ENCODE peak calls at places on chromosomes 3 and 15, in ten cellular contexts. L is heart right ventricle, E is SK-N-MC, M is neuronal stem cell, D is GM23248, I is astrocyte of the spinal cord, C is left ventricle myocardium inferior, P is aorta, B is mammary epithelial cell, F is fibroblast of lung. O is an unnamed sample.

GRCh38 chr3:15750143-15750542 is 47.6 kb downstream of the ANKRD28 start:
- DNase-seq in C (no peak), P (no peak), I (no peak), L (no peak), D (no peak), B (no peak), E (no peak), F (peak; percentile 18), M (no peak), O (no peak)

GRCh38 chr3:59265566-59265965 is 215.7 kb upstream of the CFAP20DC start:
- DNase-seq in F (no peak), E (no peak), I (no peak), D (no peak), P (no peak), B (no peak), L (no peak), M (no peak), C (no peak), O (no peak)

GRCh38 chr15:47678047-47678446 is 39.3 kb upstream of the SEMA6D start:
- DNase-seq in B (no peak), L (no peak), M (no peak), I (no peak), C (no peak), F (no peak), P (no peak), E (no peak), D (peak; percentile 17), O (no peak)

GRCh38 chr15:74243431-74243830 is 7.3 kb downstream of the CCDC33 start:
- DNase-seq in F (no peak), M (no peak), I (no peak), D (no peak), C (no peak), E (no peak), P (no peak), B (no peak), L (no peak), O (no peak)

GRCh38 chr3:138441742-138442141 is 7.3 kb downstream of the ESYT3 start:
- DNase-seq in L (no peak), D (peak; percentile 79), F (peak; percentile 52), P (no peak), E (no peak), I (peak; percentile 46), C (no peak), B (no peak), M (no peak), O (no peak)

GRCh38 chr15:55741592-55742497 is 1.1 kb downstream of the PRTG start:
- DNase-seq in F (no peak), B (peak; percentile 5), D (no peak), P (no peak), E (no peak), L (no peak), I (peak; percentile 18), M (no peak), C (no peak), O (no peak)

GRCh38 chr3:170259853-170260386 is 37.7 kb downstream of the PRKCI start:
- DNase-seq in C (no peak), F (peak; percentile 9), D (no peak), I (no peak), L (no peak), M (no peak), E (no peak), P (no peak), B (no peak), O (no peak)

GRCh38 chr15:72205273-72205672 is 7.7 kb upstream of the GRAMD2A start:
- DNase-seq in E (no peak), D (no peak), P (no peak), F (no peak), M (no peak), L (no peak), I (no peak), C (no peak), B (no peak), O (no peak)

GRCh38 chr3:171860830-171861535 is 17.8 kb downstream of the TMEM212 start:
- DNase-seq in F (peak; percentile 91), M (no peak), E (no peak), P (peak; percentile 49), D (peak; percentile 51), C (no peak), I (peak; percentile 82), B (no peak), L (no peak), O (peak; percentile 46)

GRCh38 chr15:27328616-27329015 is 357.6 kb downstream of the GABRG3 start:
- DNase-seq in M (no peak), P (no peak), D (no peak), C (no peak), I (no peak), L (no peak), F (no peak), E (no peak), B (no peak), O (no peak)

GRCh38 chr3:48369685-48370329 is 2.2 kb upstream of the FBXW12 start:
- DNase-seq in P (no peak), L (no peak), M (no peak), E (no peak), C (no peak), D (no peak), I (no peak), F (no peak), B (no peak), O (no peak)

GRCh38 chr15:38130200-38130567 is 122.5 kb upstream of the SPRED1 start:
- DNase-seq in M (no peak), E (no peak), P (no peak), C (no peak), I (no peak), F (no peak), L (no peak), B (peak; percentile 60), D (peak; percentile 67), O (no peak)

GRCh38 chr3:58353722-58354553 is 21.2 kb downstream of the PXK start:
- DNase-seq in E (no peak), F (no peak), I (no peak), P (no peak), C (no peak), B (no peak), D (peak; percentile 48), M (no peak), L (no peak), O (no peak)

GRCh38 chr3:10004506-10004905 is 17.9 kb upstream of the EMC3 start:
- DNase-seq in E (no peak), M (no peak), C (no peak), F (no peak), L (no peak), I (no peak), P (no peak), D (no peak), B (no peak), O (no peak)

GRCh38 chr15:63604281-63604680 is 7.1 kb downstream of the FBXL22 start:
- DNase-seq in P (no peak), L (no peak), M (no peak), F (no peak), I (no peak), C (no peak), D (no peak), E (no peak), B (no peak), O (no peak)

GRCh38 chr3:134576426-134576825 is 74.4 kb downstream of the KY start:
- DNase-seq in P (no peak), L (no peak), B (no peak), E (no peak), I (no peak), F (no peak), D (no peak), C (no peak), M (no peak), O (no peak)

GRCh38 chr3:45604596-45604995 is 10.0 kb downstream of the LIMD1 start:
- DNase-seq in I (no peak), M (no peak), F (no peak), E (no peak), L (no peak), C (no peak), P (no peak), D (no peak), B (no peak), O (no peak)

GRCh38 chr3:32421991-32422859 is 30.6 kb downstream of the CMTM7 start:
- DNase-seq in D (peak; percentile 83), C (peak; percentile 91), F (peak; percentile 88), I (peak; percentile 85), E (no peak), P (peak; percentile 93), L (peak; percentile 89), B (peak; percentile 97), M (no peak), O (peak; percentile 52)
- H3K4me3 ChIP-seq in D (peak overlapping the region; percentile 23), C (no peak overlapping the region), F (no peak overlapping the region), I (no peak overlapping the region), E (no peak overlapping the region), P (no peak overlapping the region), L (no peak overlapping the region), B (no peak overlapping the region), M (no peak overlapping the region), O (no peak overlapping the region)

DNA sequence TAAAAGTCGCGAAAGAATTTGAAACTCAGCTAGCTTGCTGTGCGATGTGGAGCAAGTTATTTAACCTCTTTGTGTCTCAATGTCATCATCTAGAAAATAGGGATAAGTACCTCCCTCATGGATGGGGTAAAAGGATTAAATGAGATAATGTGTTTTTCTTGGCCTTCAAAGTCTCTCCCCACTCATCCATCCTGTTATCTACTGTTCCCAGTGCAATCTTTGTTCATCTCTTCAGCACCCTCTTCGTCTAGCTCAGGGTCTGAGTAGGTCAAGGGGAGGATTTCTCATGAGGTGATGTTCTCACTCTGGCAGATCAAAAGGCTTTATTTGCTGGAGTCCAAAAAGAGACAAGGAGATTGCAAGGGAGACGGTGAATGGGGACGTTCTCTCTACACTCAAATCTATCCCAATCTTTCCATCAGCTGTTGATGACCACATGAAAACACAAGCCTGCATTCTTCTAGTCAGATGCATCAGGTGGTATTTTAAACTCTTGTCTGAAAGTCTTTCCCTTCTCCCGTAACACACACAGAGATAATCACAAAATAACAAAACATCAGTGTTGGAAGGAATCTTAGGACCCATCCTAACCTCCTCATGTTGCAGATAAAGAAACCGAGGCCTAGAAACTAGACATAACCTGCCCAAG is 1.3 kb downstream of the MESD start:
- DNase-seq in F (peak; percentile 14), L (no peak), D (no peak), E (no peak), B (peak; percentile 11), P (no peak), I (no peak), C (no peak), M (no peak), O (no peak)
- H3K4me3 ChIP-seq in F (peak overlapping the region; percentile 78), L (peak overlapping the region; percentile 64), D (peak overlapping the region; percentile 92), E (peak overlapping the region; percentile 97), B (peak overlapping the region; percentile 99), P (peak overlapping the region; percentile 62), I (peak overlapping the region; percentile 97), C (peak overlapping the region; percentile 92), M (peak overlapping the region; percentile 96), O (peak overlapping the region; percentile 95)

DNA sequence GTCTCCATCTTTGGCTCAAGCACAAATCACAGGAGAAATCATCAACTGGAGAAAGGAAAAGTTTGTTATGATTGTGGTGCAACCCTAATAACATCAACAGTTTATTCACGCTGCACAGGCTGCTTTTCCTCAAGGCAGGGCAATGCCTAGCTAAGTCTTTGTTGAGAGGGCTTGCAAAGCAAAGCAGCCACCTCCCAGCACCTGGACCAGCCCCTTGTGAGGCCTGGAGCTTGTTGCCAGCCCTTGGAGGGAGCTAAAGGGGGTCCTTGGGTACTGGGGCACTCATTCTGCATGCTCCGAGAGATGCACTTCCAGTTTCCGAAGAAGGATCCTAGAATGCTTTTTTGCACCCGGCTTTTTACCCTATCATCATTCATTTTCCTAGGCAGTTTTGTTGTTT is 288.2 kb downstream of the CLSTN2 start:
- DNase-seq in L (no peak), F (no peak), B (no peak), M (no peak), I (no peak), P (no peak), E (no peak), C (no peak), D (no peak), O (no peak)
- H3K4me3 ChIP-seq in L (no peak overlapping the region), F (no peak overlapping the region), B (no peak overlapping the region), M (no peak overlapping the region), I (no peak overlapping the region), P (no peak overlapping the region), E (no peak overlapping the region), C (no peak overlapping the region), D (no peak overlapping the region), O (no peak overlapping the region)

GRCh38 chr3:160564205-160564922 is 1.0 kb downstream of the KPNA4 start:
- DNase-seq in P (peak; percentile 60), B (no peak), D (peak; percentile 29), L (no peak), E (no peak), F (no peak), I (no peak), C (no peak), M (peak; percentile 14), O (no peak)
- H3K4me3 ChIP-seq in P (peak overlapping the region; percentile 95), B (peak overlapping the region; percentile 72), D (peak overlapping the region; percentile 83), L (peak overlapping the region; percentile 90), E (peak overlapping the region; percentile 89), F (peak overlapping the region; percentile 75), I (peak overlapping the region; percentile 91), C (peak overlapping the region; percentile 82), M (peak overlapping the region; percentile 96), O (peak overlapping the region; percentile 93)